ENCODE peak calls at places on chromosomes 2 and 18, in five cellular contexts. W is dorsolateral prefrontal cortex, F is cardiac fibroblast, J is WTC11, L is upper lobe of right lung. I is an unnamed sample.

GRCh38 chr2:196247979-196248286 is 76.6 kb upstream of the STK17B start:
- DNase-seq in W (no peak), F (no peak), J (no peak), L (no peak), I (no peak)

GRCh38 chr2:27442282-27442980 is at the start of gene KRTCAP3:
- DNase-seq in W (no peak), F (no peak), J (peak; percentile 91), L (peak; percentile 88), I (peak; percentile 94)

GRCh38 chr2:233049194-233049761 is 10.9 kb upstream of the INPP5D start:
- DNase-seq in W (no peak), F (peak; percentile 17), J (no peak), L (peak; percentile 32), I (no peak)

GRCh38 chr2:149089068-149089467 is 50.6 kb downstream of the LYPD6B start:
- DNase-seq in W (no peak), F (no peak), J (no peak), L (no peak), I (no peak)

GRCh38 chr2:133322909-133323308 is 245.4 kb downstream of the NCKAP5 start:
- DNase-seq in W (no peak), F (no peak), J (no peak), L (no peak), I (no peak)

GRCh38 chr2:165872101-165872791 is 78.2 kb upstream of the GALNT3 start:
- DNase-seq in W (no peak), F (no peak), J (no peak), L (no peak), I (no peak)

GRCh38 chr2:229539628-229540027 is 174.7 kb downstream of the DNER start:
- DNase-seq in W (no peak), F (peak; percentile 12), J (no peak), L (no peak), I (no peak)

GRCh38 chr2:241150660-241151530 is 628 bp downstream of the PPP1R7 start:
- DNase-seq in W (peak; percentile 55), F (peak; percentile 13), J (no peak), L (no peak), I (no peak)

GRCh38 chr2:129758461-129759185 is 220.8 kb upstream of the RAB6C start:
- DNase-seq in W (peak; percentile 45), F (no peak), J (no peak), L (no peak), I (no peak)

GRCh38 chr2:227376911-227377396 is 2.2 kb downstream of the TM4SF20 start:
- DNase-seq in W (no peak), F (peak; percentile 67), J (no peak), L (no peak), I (no peak)

GRCh38 chr18:34933880-34934689 is 107.1 kb upstream of the MAPRE2 start:
- DNase-seq in W (no peak), F (no peak), J (no peak), L (no peak), I (no peak)

GRCh38 chr2:8142456-8142855 is 539.4 kb upstream of the ID2 start:
- DNase-seq in W (no peak), F (no peak), J (no peak), L (no peak), I (no peak)

GRCh38 chr18:23970161-23971153 is 44.1 kb upstream of the TTC39C start:
- DNase-seq in W (no peak), F (no peak), J (no peak), L (no peak), I (no peak)

GRCh38 chr2:70993689-70993986 is 1.0 kb downstream of the TEX261 start:
- DNase-seq in W (no peak), F (no peak), J (no peak), L (no peak), I (no peak)

GRCh38 chr2:48852938-48853337 is 97.4 kb upstream of the LHCGR start:
- DNase-seq in W (no peak), F (peak; percentile 27), J (no peak), L (no peak), I (no peak)

GRCh38 chr18:67464499-67464898 is 52.0 kb downstream of the DSEL start:
- DNase-seq in W (no peak), F (no peak), J (no peak), L (no peak), I (no peak)

GRCh38 chr2:37856101-37856751 is 68.9 kb upstream of the RMDN2 start:
- DNase-seq in W (no peak), F (peak; percentile 44), J (no peak), L (no peak), I (no peak)

GRCh38 chr18:23453657-23454011 is 547 bp downstream of the RIOK3 start:
- DNase-seq in W (no peak), F (peak; percentile 48), J (no peak), L (no peak), I (peak; percentile 3)

DNA sequence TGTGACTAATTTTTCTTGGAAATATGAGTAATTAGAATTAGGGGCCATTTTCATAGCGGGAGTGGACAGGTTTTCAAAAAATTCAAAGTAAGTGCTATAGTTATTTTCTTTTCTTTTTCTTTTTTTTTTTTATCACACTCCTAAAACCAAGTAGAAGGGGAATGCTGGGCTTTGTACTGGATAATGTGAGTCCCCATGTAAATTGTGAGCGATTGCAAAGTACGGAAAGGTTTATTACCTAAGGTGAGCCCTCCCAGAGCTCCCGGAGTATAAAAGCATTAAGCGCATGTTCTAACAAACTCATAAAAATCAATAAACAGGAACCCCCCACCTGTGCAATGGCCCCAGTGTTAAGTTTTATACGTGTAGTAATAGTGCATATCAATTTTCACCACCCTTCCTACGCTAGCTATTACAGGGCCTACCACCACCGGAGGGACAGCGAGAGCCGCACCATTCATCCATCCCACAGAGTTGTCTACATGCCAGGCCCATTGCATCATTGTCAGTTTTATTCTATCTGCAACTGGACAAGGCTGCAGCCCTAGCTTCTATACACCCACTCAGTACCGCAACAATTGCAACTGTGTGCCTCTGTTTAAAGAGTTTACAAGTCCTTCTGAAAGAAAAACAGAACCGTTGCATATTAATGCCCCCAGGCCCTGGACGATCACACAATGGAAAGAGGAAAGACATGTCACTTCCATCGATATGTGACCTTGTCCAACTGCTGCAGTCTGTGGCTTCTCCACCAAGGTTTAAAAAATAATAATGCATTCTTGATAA is 58.7 kb downstream of the ZEB2 start:
- DNase-seq in W (peak; percentile 75), F (peak; percentile 89), J (no peak), L (no peak), I (no peak)
- TF ChIP-seq CTCF in W (peak; percentile 32), F (peak; percentile 37), J (no peak), L (no peak), I (no peak)

GRCh38 chr2:85235281-85235680 is 92.5 kb downstream of the TGOLN2 start:
- DNase-seq in W (no peak), F (no peak), J (no peak), L (no peak), I (no peak)

GRCh38 chr2:85231952-85232351 is 95.8 kb downstream of the TGOLN2 start:
- DNase-seq in W (no peak), F (no peak), J (peak; percentile 46), L (no peak), I (no peak)

GRCh38 chr2:85234879-85235278 is 92.9 kb downstream of the TGOLN2 start:
- DNase-seq in W (no peak), F (no peak), J (no peak), L (no peak), I (no peak)

GRCh38 chr2:85230637-85231036 is 97.2 kb downstream of the TGOLN2 start:
- DNase-seq in W (no peak), F (no peak), J (no peak), L (no peak), I (no peak)

GRCh38 chr2:85231242-85231805 is 96.5 kb downstream of the TGOLN2 start:
- DNase-seq in W (no peak), F (no peak), J (peak; percentile 44), L (no peak), I (no peak)
- TF ChIP-seq CTCF in W (no peak), F (no peak), J (no peak), L (no peak), I (no peak)

GRCh38 chr18:3867768-3868445 is 417.9 kb downstream of the TGIF1 start:
- DNase-seq in W (no peak), F (peak; percentile 50), J (no peak), L (no peak), I (no peak)

GRCh38 chr18:3870914-3871313 is 420.9 kb downstream of the TGIF1 start:
- DNase-seq in W (no peak), F (no peak), J (no peak), L (no peak), I (no peak)

GRCh38 chr18:3871687-3872086 is 421.7 kb downstream of the TGIF1 start:
- DNase-seq in W (no peak), F (no peak), J (no peak), L (no peak), I (no peak)

GRCh38 chr18:3867252-3867651 is 417.3 kb downstream of the TGIF1 start:
- DNase-seq in W (no peak), F (no peak), J (no peak), L (no peak), I (no peak)

GRCh38 chr18:3869848-3870247 is 419.9 kb downstream of the TGIF1 start:
- DNase-seq in W (no peak), F (peak; percentile 84), J (no peak), L (no peak), I (peak; percentile 7)
- TF ChIP-seq CTCF in W (peak; percentile 42), F (peak; percentile 47), J (peak; percentile 28), L (peak; percentile 47), I (peak; percentile 55)

DNA sequence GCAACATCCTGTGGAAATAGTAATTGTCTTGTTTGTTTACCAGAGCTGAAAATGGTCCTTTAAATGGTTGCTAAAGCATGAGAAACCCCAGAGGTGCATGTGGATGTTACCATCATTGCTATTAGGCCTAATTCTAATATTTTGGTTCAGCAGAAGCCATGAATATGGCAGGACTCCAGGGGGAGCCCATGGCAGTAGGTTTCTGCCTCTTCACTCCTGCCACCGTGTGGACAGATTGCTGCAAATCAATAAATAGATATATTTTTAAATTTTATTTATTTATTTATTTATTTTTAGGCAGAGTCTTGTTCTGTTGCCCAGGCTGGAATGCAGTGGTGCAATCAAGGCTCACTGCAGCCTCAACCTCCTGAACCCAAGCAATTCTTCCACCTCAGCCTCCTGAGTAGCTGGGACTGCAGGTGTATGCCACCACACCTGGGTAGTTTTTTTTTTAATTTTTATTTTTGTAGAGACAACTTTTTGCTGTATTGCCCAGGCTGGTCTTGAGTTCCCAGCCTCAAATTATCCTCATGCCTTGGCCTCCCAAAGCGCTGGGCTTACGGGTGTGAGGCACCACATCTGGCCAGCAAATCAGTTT is 54.9 kb upstream of the CAPN13 start:
- DNase-seq in W (peak; percentile 55), F (peak; percentile 70), J (peak; percentile 65), L (no peak), I (peak; percentile 74)
- TF ChIP-seq CTCF in W (peak; percentile 88), F (peak; percentile 58), J (peak; percentile 60), L (peak; percentile 67), I (peak; percentile 81)

DNA sequence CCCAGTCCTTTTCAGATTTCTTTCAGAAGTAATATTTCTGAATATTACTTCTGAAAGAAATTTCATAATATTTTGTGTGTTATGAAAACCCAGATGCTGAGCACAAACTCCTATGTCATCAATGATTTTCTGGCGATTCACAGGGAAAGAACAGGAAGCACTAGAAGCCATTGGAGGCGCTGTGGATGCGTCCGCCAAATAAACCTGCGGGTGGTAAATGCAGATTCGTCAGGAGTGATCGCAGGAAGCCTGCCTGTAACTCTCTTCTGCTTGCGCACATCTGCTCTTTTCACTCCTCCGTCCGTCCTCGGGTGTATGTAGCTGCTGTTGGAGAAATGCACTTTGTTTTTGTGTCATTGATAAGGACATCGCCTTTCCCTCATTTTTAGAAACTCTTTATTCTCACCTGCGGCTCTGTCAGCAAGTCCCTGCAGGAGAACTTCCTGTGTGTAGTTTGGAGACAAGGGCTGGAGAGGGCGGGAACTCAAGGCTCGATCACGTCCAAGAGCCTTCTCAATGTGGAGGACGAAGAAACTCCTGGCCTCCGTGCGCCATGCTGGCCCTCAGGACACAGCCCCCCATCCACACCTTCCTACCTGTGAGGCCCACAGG is 483.8 kb downstream of the GALR1 start:
- DNase-seq in W (no peak), F (no peak), J (peak; percentile 64), L (no peak), I (no peak)
- TF ChIP-seq CTCF in W (no peak), F (no peak), J (no peak), L (no peak), I (no peak)

GRCh38 chr2:46876741-46877384 is 38.7 kb downstream of the MCFD2 start:
- DNase-seq in W (no peak), F (peak; percentile 89), J (no peak), L (no peak), I (peak; percentile 41)
- TF ChIP-seq CTCF in W (peak; percentile 50), F (peak; percentile 51), J (no peak), L (peak; percentile 63), I (peak; percentile 51)

I was measured in Calu3.